ENCODE peak calls at places on chromosome 10, in seven cellular contexts. D is CD8-positive, alpha-beta memory T cell; J is testis; N is NCI-H774; W is cardiac muscle cell; X is HFF-Myc; C is effector memory CD4-positive, alpha-beta T cell. S is an unnamed sample.

GRCh38 chr10:113093188-113094113 is 143.4 kb downstream of the TCF7L2 start:
- DNase-seq in D (no peak), J (no peak), N (peak; percentile 0), W (no peak), X (no peak), C (no peak), S (no peak)

GRCh38 chr10:31972519-31973041 is 43.9 kb upstream of the ARHGAP12 start:
- DNase-seq in D (no peak), J (no peak), N (no peak), W (no peak), X (no peak), C (no peak), S (no peak)

GRCh38 chr10:75542902-75543301 is 111.5 kb downstream of the LRMDA start:
- DNase-seq in D (no peak), J (peak; percentile 14), N (no peak), W (peak; percentile 34), X (no peak), C (no peak), S (no peak)

GRCh38 chr10:116255931-116256748 is 16.9 kb downstream of the GFRA1 start:
- DNase-seq in D (no peak), J (no peak), N (no peak), W (no peak), X (no peak), C (no peak), S (no peak)

GRCh38 chr10:54125098-54125747 is 675.8 kb downstream of the PCDH15 start:
- DNase-seq in D (no peak), J (no peak), N (no peak), W (no peak), X (no peak), C (no peak), S (no peak)

GRCh38 chr10:6239213-6239991 is 36.7 kb downstream of the PFKFB3 start:
- DNase-seq in D (no peak), J (no peak), N (no peak), W (no peak), X (peak; percentile 99), C (peak; percentile 16), S (no peak)

GRCh38 chr10:77602913-77603528 is 34.6 kb downstream of the KCNMA1 start:
- DNase-seq in D (no peak), J (no peak), N (no peak), W (no peak), X (no peak), C (no peak), S (no peak)

GRCh38 chr10:16258476-16259040 is 178.3 kb upstream of the PTER start:
- DNase-seq in D (no peak), J (no peak), N (no peak), W (no peak), X (no peak), C (no peak), S (no peak)

GRCh38 chr10:118953999-118954398 is 75.5 kb upstream of the NANOS1 start:
- DNase-seq in D (no peak), J (peak; percentile 47), N (no peak), W (no peak), X (no peak), C (no peak), S (no peak)